ENCODE peak calls at places on chromosomes 7 and 10, in six cellular contexts. S is stimulated activated CD4-positive, alpha-beta T cell treated with anti-CD3 and anti-CD28 coated beads, Interleukin-4, amount 100 ng/mL, for 4 hours; Y is ACHN; B is thoracic aorta; J is activated T-helper 1 cell treated with anti-CD3 and anti-CD28 coated beads, Interleukin-2, amount 50 U/mL, for 16 hours; D is left ventricle myocardium inferior. V is an unnamed sample.

GRCh38 chr10:15176269-15176668 is 7.8 kb upstream of the NMT2 start:
- DNase-seq in J (no peak), Y (no peak), D (no peak), S (no peak), B (no peak), V (no peak)

GRCh38 chr7:37427276-37427940 is 21.3 kb downstream of the ELMO1 start:
- DNase-seq in D (no peak), S (no peak), Y (no peak), J (no peak), B (no peak), V (no peak)

GRCh38 chr7:79506481-79506880 is 53.0 kb upstream of the MAGI2 start:
- DNase-seq in J (no peak), S (no peak), B (no peak), D (no peak), Y (peak), V (no peak)

GRCh38 chr10:67697646-67698245 is 1.8 kb upstream of the CTNNA3 start:
- DNase-seq in Y (peak), S (no peak), B (no peak), J (no peak), D (no peak), V (no peak)

GRCh38 chr10:102619281-102619981 is 24.8 kb upstream of the TRIM8 start:
- DNase-seq in J (no peak), B (no peak), Y (no peak), S (no peak), D (no peak), V (no peak)

GRCh38 chr10:106189254-106189653 is 975.3 kb downstream of the SORCS1 start:
- DNase-seq in S (no peak), J (no peak), Y (peak), B (no peak), D (no peak), V (no peak)

GRCh38 chr7:159034988-159035387 is 109.7 kb downstream of the VIPR2 start:
- DNase-seq in J (no peak), D (no peak), Y (no peak), B (no peak), S (no peak), V (no peak)

GRCh38 chr10:50322075-50322474 is 70.8 kb upstream of the ASAH2 start:
- DNase-seq in B (no peak), J (no peak), S (no peak), D (no peak), Y (no peak), V (no peak)

GRCh38 chr7:149171894-149172533 is 23.3 kb upstream of the ZNF282 start:
- DNase-seq in J (no peak), B (no peak), S (no peak), Y (peak), D (no peak), V (no peak)

GRCh38 chr10:81918766-81919165 is 43.8 kb downstream of the NRG3 start:
- DNase-seq in B (no peak), D (no peak), S (no peak), J (no peak), Y (no peak), V (no peak)

GRCh38 chr10:103456074-103456660 is 2.5 kb downstream of the CALHM1 start:
- DNase-seq in Y (no peak), D (no peak), B (no peak), J (no peak), S (no peak), V (no peak)

GRCh38 chr10:58587676-58588075 is 75.0 kb downstream of the BICC1 start:
- DNase-seq in B (no peak), D (no peak), S (no peak), J (no peak), Y (no peak), V (no peak)